ENCODE peak calls at places on chromosomes 2 and 18, in eight cellular contexts. N, J, E, S, W, X, D and U are unnamed samples.

GRCh38 chr2:145323512-145323911 is 803.6 kb upstream of the ZEB2 start:
- DNase-seq in N (no peak), J (no peak), E (no peak), S (no peak), W (no peak), X (no peak), D (no peak), U (peak; percentile 0)

GRCh38 chr18:49081511-49082146 is 130.9 kb upstream of the SMAD7 start:
- DNase-seq in N (no peak), J (no peak), E (no peak), S (no peak), W (no peak), X (no peak), D (no peak), U (no peak)

GRCh38 chr18:79681484-79682387 is 2.1 kb downstream of the CTDP1 start:
- DNase-seq in N (no peak), J (no peak), E (no peak), S (no peak), W (no peak), X (no peak), D (no peak), U (no peak)

GRCh38 chr2:226002438-226002837 is 602.9 kb downstream of the NYAP2 start:
- DNase-seq in N (no peak), J (no peak), E (no peak), S (no peak), W (no peak), X (no peak), D (peak; percentile 91), U (no peak)

GRCh38 chr2:220673475-220673874 is 898.6 kb downstream of the EPHA4 start:
- DNase-seq in N (no peak), J (no peak), E (no peak), S (no peak), W (no peak), X (no peak), D (no peak), U (no peak)

GRCh38 chr2:239265681-239266435 is 135.0 kb downstream of the HDAC4 start:
- DNase-seq in N (peak; percentile 22), J (no peak), E (no peak), S (peak; percentile 69), W (no peak), X (no peak), D (no peak), U (no peak)

GRCh38 chr2:54964271-54964670 is 86.0 kb downstream of the RTN4 start:
- DNase-seq in N (no peak), J (no peak), E (no peak), S (no peak), W (no peak), X (no peak), D (peak; percentile 40), U (peak; percentile 29)

GRCh38 chr2:30446602-30447148 is 371 bp upstream of the LCLAT1 start:
- DNase-seq in N (no peak), J (no peak), E (no peak), S (no peak), W (no peak), X (no peak), D (no peak), U (peak; percentile 9)

GRCh38 chr2:205889073-205889472 is 196.9 kb downstream of the INO80D start:
- DNase-seq in N (no peak), J (no peak), E (no peak), S (no peak), W (no peak), X (no peak), D (no peak), U (peak; percentile 19)

GRCh38 chr2:176729706-176730569 is 460.7 kb downstream of the MTX2 start:
- DNase-seq in N (no peak), J (no peak), E (no peak), S (peak; percentile 66), W (peak; percentile 23), X (no peak), D (peak; percentile 64), U (no peak)

GRCh38 chr2:177419274-177419673 is 26.7 kb downstream of the AGPS start:
- DNase-seq in N (no peak), J (no peak), E (no peak), S (no peak), W (no peak), X (no peak), D (peak; percentile 56), U (no peak)

GRCh38 chr2:175690113-175690716 is 311.9 kb downstream of the LNPK start:
- DNase-seq in N (no peak), J (no peak), E (peak; percentile 11), S (no peak), W (no peak), X (no peak), D (peak; percentile 65), U (peak; percentile 6)

GRCh38 chr2:241546771-241547498 is 11.6 kb upstream of the BOK start:
- DNase-seq in N (no peak), J (no peak), E (no peak), S (no peak), W (no peak), X (no peak), D (peak; percentile 16), U (peak; percentile 77)

GRCh38 chr18:57586243-57587049 is at the start of gene FECH:
- DNase-seq in N (peak; percentile 84), J (peak; percentile 73), E (peak; percentile 63), S (peak; percentile 85), W (peak; percentile 91), X (peak; percentile 84), D (peak; percentile 82), U (peak; percentile 63)

GRCh38 chr18:12296457-12296856 is 11.6 kb upstream of the TUBB6 start:
- DNase-seq in N (no peak), J (no peak), E (no peak), S (peak; percentile 34), W (no peak), X (no peak), D (no peak), U (no peak)

GRCh38 chr2:149814049-149814448 is 226.5 kb upstream of the MMADHC start:
- DNase-seq in N (no peak), J (no peak), E (no peak), S (no peak), W (no peak), X (no peak), D (no peak), U (no peak)

GRCh38 chr2:24734741-24735140 is 58.5 kb downstream of the PTRHD1 start:
- DNase-seq in N (no peak), J (no peak), E (no peak), S (no peak), W (no peak), X (no peak), D (no peak), U (no peak)

GRCh38 chr2:229725716-229726346 is 11.5 kb upstream of the DNER start:
- DNase-seq in N (no peak), J (no peak), E (no peak), S (no peak), W (no peak), X (no peak), D (peak; percentile 82), U (peak; percentile 55)

GRCh38 chr18:78238404-78239089 is 741.1 kb upstream of the SALL3 start:
- DNase-seq in N (no peak), J (no peak), E (no peak), S (no peak), W (no peak), X (no peak), D (no peak), U (no peak)

GRCh38 chr18:5475252-5475651 is 68.5 kb downstream of the EPB41L3 start:
- DNase-seq in N (no peak), J (no peak), E (no peak), S (no peak), W (no peak), X (no peak), D (no peak), U (no peak)

GRCh38 chr2:214810670-214811069 is 1.2 kb upstream of the BARD1 start:
- DNase-seq in N (no peak), J (no peak), E (no peak), S (no peak), W (peak; percentile 15), X (no peak), D (peak; percentile 2), U (no peak)

GRCh38 chr2:48221846-48222516 is 308.0 kb upstream of the STON1 start:
- DNase-seq in N (no peak), J (no peak), E (no peak), S (no peak), W (no peak), X (no peak), D (no peak), U (no peak)

GRCh38 chr2:38187416-38188127 is 111.6 kb upstream of the CYP1B1 start:
- DNase-seq in N (peak; percentile 28), J (no peak), E (no peak), S (peak; percentile 88), W (peak; percentile 68), X (no peak), D (peak; percentile 91), U (no peak)

GRCh38 chr2:9967053-9967775 is 15.7 kb downstream of the GRHL1 start:
- DNase-seq in N (no peak), J (no peak), E (peak; percentile 18), S (no peak), W (no peak), X (peak; percentile 48), D (no peak), U (no peak)

GRCh38 chr2:10083692-10084566 is 3.7 kb upstream of the CYS1 start:
- DNase-seq in N (no peak), J (no peak), E (no peak), S (no peak), W (no peak), X (no peak), D (no peak), U (peak; percentile 57)

GRCh38 chr18:79802298-79802697 is 4.6 kb downstream of the KCNG2 start:
- DNase-seq in N (no peak), J (no peak), E (no peak), S (no peak), W (no peak), X (no peak), D (no peak), U (no peak)

GRCh38 chr2:27627963-27628766 is 647 bp downstream of the CCDC121 start:
- DNase-seq in N (no peak), J (no peak), E (no peak), S (peak; percentile 64), W (no peak), X (no peak), D (peak; percentile 74), U (no peak)

GRCh38 chr2:240736281-240737250 is 44.9 kb downstream of the AQP12A start:
- DNase-seq in N (no peak), J (no peak), E (no peak), S (no peak), W (no peak), X (no peak), D (no peak), U (no peak)

GRCh38 chr2:76464310-76464709 is 753.6 kb upstream of the GCFC2 start:
- DNase-seq in N (no peak), J (no peak), E (no peak), S (no peak), W (no peak), X (no peak), D (no peak), U (no peak)

GRCh38 chr2:16385341-16385740 is 280.3 kb downstream of the CYRIA start:
- DNase-seq in N (no peak), J (no peak), E (no peak), S (no peak), W (no peak), X (no peak), D (no peak), U (no peak)

GRCh38 chr2:119260636-119261497 is 37.2 kb downstream of the STEAP3 start:
- DNase-seq in N (no peak), J (no peak), E (no peak), S (no peak), W (no peak), X (no peak), D (no peak), U (no peak)